ENCODE peak calls at places on chromosome 2, in six cellular contexts. M, B, R, O, J and Q are unnamed samples.

GRCh38 chr2:173282795-173283545 is 71.7 kb upstream of the CDCA7 start:
- DNase-seq in O (no peak), M (no peak), J (no peak), B (no peak), R (no peak), Q (no peak)

GRCh38 chr2:200713704-200714064 is 98.0 kb upstream of the BZW1 start:
- DNase-seq in J (no peak), O (no peak), B (no peak), M (no peak), R (no peak), Q (no peak)

GRCh38 chr2:217945530-217945929 is 57.3 kb downstream of the TNS1 start:
- DNase-seq in B (no peak), R (no peak), J (no peak), O (no peak), M (no peak), Q (no peak)

GRCh38 chr2:157256621-157257020 is 884 bp upstream of the GALNT5 start:
- DNase-seq in J (peak; percentile 23), R (no peak), O (no peak), B (no peak), M (peak; percentile 32), Q (no peak)

GRCh38 chr2:30410217-30410616 is 36.8 kb upstream of the LCLAT1 start:
- DNase-seq in M (peak; percentile 83), R (peak; percentile 54), B (peak; percentile 84), J (no peak), O (no peak), Q (peak; percentile 37)

GRCh38 chr2:214465386-214466146 is 54.7 kb downstream of the VWC2L start:
- DNase-seq in B (no peak), J (no peak), R (peak; percentile 4), M (peak; percentile 29), O (peak; percentile 22), Q (no peak)

GRCh38 chr2:26578581-26578980 is 62.6 kb downstream of the CIB4 start:
- DNase-seq in B (no peak), J (no peak), R (no peak), M (no peak), O (no peak), Q (no peak)

GRCh38 chr2:27907547-27907946 is 17.0 kb downstream of the BABAM2 start:
- DNase-seq in B (no peak), M (no peak), O (no peak), R (no peak), J (no peak), Q (no peak)

DNA sequence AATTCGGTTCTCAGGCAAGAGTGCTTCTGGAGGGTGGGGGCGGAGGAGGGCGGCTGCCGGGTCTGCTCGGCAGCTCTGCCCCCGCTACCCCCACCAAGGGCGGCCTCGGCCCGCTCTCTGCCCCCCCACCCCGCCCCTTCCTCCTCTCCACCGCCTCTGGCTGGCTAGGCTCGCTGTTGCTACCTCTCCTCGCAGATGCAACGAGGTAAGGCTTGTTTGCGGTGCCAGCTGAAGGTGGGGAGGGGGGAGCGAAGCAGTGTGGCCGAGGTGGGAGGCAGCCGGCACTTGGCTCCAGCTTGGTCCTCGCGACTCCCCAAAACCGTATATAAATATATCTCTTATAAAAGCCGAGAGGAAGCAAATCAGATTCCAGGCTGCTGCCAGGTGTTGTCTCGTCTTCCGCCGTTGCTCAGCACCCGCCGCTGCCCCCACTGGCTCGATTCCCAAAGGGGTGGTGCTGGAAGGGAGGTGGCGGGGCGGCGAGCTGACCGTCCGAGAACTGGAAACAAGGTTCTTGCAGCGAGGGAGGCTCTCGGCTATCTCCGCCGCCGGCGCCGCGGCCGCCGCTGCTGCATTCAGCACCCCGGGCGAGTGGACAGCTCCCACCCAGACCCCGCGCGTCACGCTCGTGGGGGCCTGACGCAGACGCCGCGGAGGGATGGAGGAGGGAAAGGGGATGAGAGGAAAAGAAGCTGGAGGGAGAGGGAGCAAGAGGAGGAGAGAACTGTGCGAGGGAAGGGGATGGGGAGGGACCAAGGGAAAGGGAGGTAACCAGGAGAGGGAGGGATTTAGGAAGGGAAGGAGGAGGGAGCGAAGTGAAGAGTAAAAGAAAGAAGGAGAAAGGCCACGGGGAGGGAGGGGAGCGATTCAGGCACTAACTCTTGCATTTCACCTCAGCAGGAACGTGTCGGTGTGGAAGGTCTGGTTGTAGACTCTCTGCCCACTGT is at the start of gene MARCHF4:
- DNase-seq in J (peak; percentile 80), O (peak; percentile 44), M (peak; percentile 90), B (peak; percentile 64), R (peak; percentile 63), Q (peak; percentile 67)
- H3K4me3 ChIP-seq in J (peak within 1 kb of the TSS; percentile 68), O (no peak within 1 kb of the TSS), M (peak within 1 kb of the TSS; percentile 55), B (peak within 1 kb of the TSS; percentile 72), R (peak within 1 kb of the TSS; percentile 75), Q (peak within 1 kb of the TSS; percentile 66)

DNA sequence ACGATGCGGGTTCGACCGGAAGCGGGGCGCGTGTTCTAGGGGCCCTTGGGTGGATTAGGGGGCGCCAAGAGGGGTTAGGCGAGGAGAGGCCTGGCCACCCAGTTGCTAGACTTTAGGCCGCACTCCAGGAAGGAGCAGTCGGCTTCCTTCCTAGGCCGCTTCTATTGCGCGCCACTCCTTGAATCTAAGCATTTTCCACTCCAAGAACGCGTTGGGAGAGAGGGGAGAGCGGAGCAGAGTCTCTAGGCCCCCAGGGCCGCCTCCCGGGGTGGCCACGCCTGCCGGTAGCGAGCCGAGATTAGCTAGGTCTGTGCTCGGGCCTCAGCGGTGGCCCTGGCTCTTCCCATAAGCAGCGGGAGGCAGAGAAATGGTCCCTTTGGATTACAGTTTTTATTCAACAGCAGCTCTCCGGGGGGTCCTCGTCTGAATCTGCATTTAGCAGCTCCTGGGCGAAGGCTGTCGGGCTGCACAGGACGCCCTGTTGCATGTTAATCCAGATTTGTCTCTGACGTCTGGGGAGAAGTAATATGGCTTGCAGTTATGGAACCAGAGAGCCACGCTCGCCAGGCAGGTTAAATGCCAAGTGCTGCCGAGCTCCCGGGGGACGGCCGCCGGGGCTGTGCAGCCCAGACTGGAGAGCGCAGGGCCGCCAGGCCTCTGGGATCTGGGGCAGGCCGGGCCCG is 11.4 kb downstream of the MEIS1 start:
- DNase-seq in R (no peak), O (no peak), M (peak; percentile 58), B (no peak), J (peak; percentile 79), Q (no peak)
- H3K4me3 ChIP-seq in R (peak overlapping the region; percentile 53), O (peak overlapping the region; percentile 21), M (peak overlapping the region; percentile 5), B (no peak overlapping the region), J (peak overlapping the region; percentile 100), Q (peak overlapping the region; percentile 23)

DNA sequence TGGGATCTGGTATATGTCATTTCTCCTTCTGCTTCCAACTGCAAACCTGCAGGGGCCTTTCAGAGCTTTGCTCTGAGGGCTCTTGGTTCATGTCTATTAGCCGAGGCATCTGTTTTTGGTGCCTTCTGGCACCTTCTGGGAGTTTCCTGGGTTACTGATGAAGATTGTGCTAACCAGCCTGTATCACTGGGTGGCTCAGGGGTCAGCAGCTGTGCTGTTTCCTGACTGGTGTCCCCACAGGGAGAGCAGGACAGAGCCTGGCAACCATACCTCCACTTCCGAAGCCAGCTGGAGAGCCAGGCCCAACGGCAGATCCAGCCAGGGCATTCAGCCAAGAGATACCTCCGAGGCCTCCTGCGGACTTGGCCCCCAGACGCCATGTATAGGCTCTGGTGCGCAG is 17.5 kb downstream of the KIAA2012 start:
- DNase-seq in O (no peak), M (no peak), B (no peak), R (no peak), J (no peak), Q (no peak)
- H3K4me3 ChIP-seq in O (no peak overlapping the region), M (no peak overlapping the region), B (no peak overlapping the region), R (no peak overlapping the region), J (no peak overlapping the region), Q (no peak overlapping the region)

DNA sequence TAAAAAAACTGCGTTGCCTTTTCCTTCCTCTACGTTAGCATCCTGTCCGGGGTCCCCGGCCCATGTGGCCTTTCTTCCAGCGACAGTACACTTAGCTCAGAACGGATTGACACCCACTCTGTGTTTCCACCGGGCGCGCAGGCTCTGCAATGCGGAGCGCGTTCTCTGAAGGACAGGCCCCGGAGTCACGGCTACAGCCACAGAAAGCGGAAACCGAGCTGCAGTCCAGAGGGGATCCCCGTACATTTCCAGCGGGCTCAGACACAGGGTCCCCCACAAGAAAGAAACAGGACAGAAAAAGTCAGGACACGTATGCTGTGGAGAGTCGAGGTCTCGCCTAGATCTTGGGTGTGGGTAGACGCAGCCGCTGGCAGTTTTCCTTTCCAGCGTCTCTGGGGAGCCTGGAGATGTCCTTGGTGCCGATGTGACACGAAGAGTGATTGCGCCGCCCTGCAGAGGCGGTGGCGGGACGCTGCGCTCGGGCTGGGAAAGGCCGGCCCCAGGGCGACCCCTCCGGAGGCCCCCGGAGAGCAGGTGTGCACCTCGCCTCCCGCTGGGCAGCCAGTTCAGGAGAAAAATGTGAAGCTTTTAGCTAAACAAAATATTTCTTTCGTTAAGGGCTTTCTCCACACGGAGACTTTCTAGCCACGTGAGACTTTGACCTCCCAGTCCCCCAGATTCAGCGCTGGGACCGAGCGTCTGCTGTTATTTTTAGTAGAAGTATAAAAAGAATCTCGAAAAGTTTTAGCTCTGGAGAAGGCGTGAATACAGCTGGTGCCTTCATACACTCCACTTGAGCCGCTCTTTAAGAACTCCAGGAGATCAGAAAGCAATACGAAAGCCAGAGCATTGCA is 1.3 kb upstream of the ACKR3 start:
- DNase-seq in O (peak; percentile 50), B (no peak), M (peak; percentile 5), J (peak; percentile 25), R (no peak), Q (no peak)
- H3K4me3 ChIP-seq in O (peak overlapping the region; percentile 48), B (peak overlapping the region; percentile 58), M (peak overlapping the region; percentile 21), J (peak overlapping the region; percentile 25), R (peak overlapping the region; percentile 30), Q (no peak overlapping the region)

GRCh38 chr2:71547616-71548285 is 94.4 kb downstream of the DYSF start:
- DNase-seq in R (no peak), B (no peak), O (no peak), M (no peak), J (no peak), Q (no peak)

GRCh38 chr2:71546275-71546638 is 92.9 kb downstream of the DYSF start:
- DNase-seq in J (no peak), R (no peak), M (no peak), B (no peak), O (no peak), Q (no peak)

GRCh38 chr2:71546777-71547281 is 93.5 kb downstream of the DYSF start:
- DNase-seq in J (no peak), O (no peak), B (no peak), M (no peak), R (no peak), Q (no peak)

GRCh38 chr2:71544919-71545571 is 91.7 kb downstream of the DYSF start:
- DNase-seq in O (peak; percentile 14), R (no peak), J (no peak), B (no peak), M (peak; percentile 35), Q (no peak)

DNA sequence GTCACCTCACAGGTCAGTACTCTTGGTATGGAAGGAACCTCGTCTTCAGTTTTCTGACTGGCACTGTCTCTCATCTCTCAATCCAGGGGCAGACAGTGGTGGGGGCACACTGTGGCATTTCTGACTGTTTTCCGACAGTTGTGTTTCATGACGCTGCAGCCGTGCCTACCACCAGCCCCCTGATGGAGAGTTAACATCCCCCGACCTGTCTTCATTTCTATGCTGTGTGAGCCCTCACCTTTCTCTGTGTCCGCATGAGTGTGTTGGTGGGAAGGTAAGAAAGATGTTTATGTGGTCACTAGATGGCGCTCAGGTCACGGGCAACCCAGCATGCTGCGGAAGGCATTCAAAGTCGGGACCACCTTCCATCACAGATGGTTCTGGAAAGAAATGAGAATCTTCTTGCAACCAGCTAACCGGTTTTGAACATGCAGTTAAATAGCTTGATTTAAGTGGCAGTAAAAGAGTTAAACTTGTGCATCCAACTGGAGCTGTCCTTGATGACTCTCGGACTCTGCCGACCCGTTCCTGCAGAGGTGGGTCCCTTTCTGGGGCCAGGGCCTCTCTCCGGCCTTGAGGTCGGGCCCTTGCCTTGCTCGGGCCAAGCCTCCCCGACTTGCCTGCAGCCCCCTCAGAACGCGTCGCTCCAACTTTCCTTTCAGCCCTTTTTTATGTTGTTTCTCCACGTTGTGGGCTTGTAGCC is 92.4 kb downstream of the DYSF start:
- DNase-seq in J (peak; percentile 65), R (no peak), B (peak; percentile 48), M (peak; percentile 74), O (peak; percentile 68), Q (no peak)
- H3K4me3 ChIP-seq in J (no peak overlapping the region), R (no peak overlapping the region), B (no peak overlapping the region), M (no peak overlapping the region), O (no peak overlapping the region), Q (no peak overlapping the region)